ENCODE peak calls at places on chromosomes 6 and 20, in five cellular contexts. One of them, this sample, is unnamed.

GRCh38 chr6:104940238-104940880 is 16.5 kb upstream of the LIN28B start:
- DNase-seq in HEK293T: no peak
- DNase-seq in iPS-NIHi11: peak; percentile 87
- DNase-seq in KG1: no peak
- DNase-seq in GM04504: no peak
- DNase-seq in this sample: peak; percentile 65

GRCh38 chr6:149317656-149318571 is at the start of gene TAB2:
- DNase-seq in HEK293T: peak; percentile 44
- DNase-seq in KG1: peak; percentile 62
- DNase-seq in iPS-NIHi11: peak; percentile 54
- DNase-seq in GM04504: no peak
- DNase-seq in this sample: peak; percentile 84

GRCh38 chr6:88380083-88380482 is 213.9 kb upstream of the CNR1 start:
- DNase-seq in iPS-NIHi11: no peak
- DNase-seq in GM04504: peak; percentile 74
- DNase-seq in KG1: no peak
- DNase-seq in HEK293T: no peak
- DNase-seq in this sample: no peak

GRCh38 chr6:5089821-5090449 is 4.8 kb downstream of the PPP1R3G start:
- DNase-seq in HEK293T: no peak
- DNase-seq in KG1: no peak
- DNase-seq in GM04504: no peak
- DNase-seq in iPS-NIHi11: no peak
- DNase-seq in this sample: peak; percentile 77

GRCh38 chr6:144176043-144176442 is 25.7 kb downstream of the STX11 start:
- DNase-seq in HEK293T: no peak
- DNase-seq in GM04504: no peak
- DNase-seq in iPS-NIHi11: no peak
- DNase-seq in KG1: no peak
- DNase-seq in this sample: peak; percentile 47

GRCh38 chr6:158607411-158608170 is 37.0 kb downstream of the DYNLT1 start:
- DNase-seq in KG1: no peak
- DNase-seq in GM04504: no peak
- DNase-seq in HEK293T: no peak
- DNase-seq in iPS-NIHi11: no peak
- DNase-seq in this sample: no peak

GRCh38 chr6:143506620-143507019 is 4.9 kb downstream of the FUCA2 start:
- DNase-seq in iPS-NIHi11: no peak
- DNase-seq in HEK293T: no peak
- DNase-seq in KG1: no peak
- DNase-seq in GM04504: no peak
- DNase-seq in this sample: no peak

GRCh38 chr6:8904754-8905153 is 469.4 kb upstream of the SLC35B3 start:
- DNase-seq in iPS-NIHi11: peak; percentile 48
- DNase-seq in GM04504: no peak
- DNase-seq in HEK293T: peak; percentile 38
- DNase-seq in KG1: no peak
- DNase-seq in this sample: no peak

GRCh38 chr6:88992741-88993557 is 29.5 kb upstream of the RNGTT start:
- DNase-seq in HEK293T: no peak
- DNase-seq in KG1: no peak
- DNase-seq in iPS-NIHi11: no peak
- DNase-seq in GM04504: no peak
- DNase-seq in this sample: no peak

GRCh38 chr20:12012241-12013222 is 94.8 kb downstream of the BTBD3 start:
- DNase-seq in iPS-NIHi11: peak; percentile 83
- DNase-seq in KG1: peak; percentile 81
- DNase-seq in HEK293T: peak; percentile 76
- DNase-seq in GM04504: peak; percentile 12
- DNase-seq in this sample: peak; percentile 70

GRCh38 chr6:16623029-16623653 is 138.1 kb downstream of the ATXN1 start:
- DNase-seq in GM04504: no peak
- DNase-seq in KG1: no peak
- DNase-seq in iPS-NIHi11: no peak
- DNase-seq in HEK293T: no peak
- DNase-seq in this sample: no peak

This sample was measured in left kidney.